ENCODE peak calls at places on chromosomes 12 and 14, in seven cellular contexts. One of them, this sample, is unnamed.

GRCh38 chr14:98144964-98145363 is 1127.0 kb downstream of the BCL11B start:
- DNase-seq in upper lobe of right lung: no peak
- DNase-seq in IMR-90: no peak
- DNase-seq in thoracic aorta: no peak
- DNase-seq in CD4-positive, alpha-beta memory T cell: no peak
- DNase-seq in body of pancreas: no peak
- DNase-seq in effector memory CD4-positive, alpha-beta T cell: no peak
- DNase-seq in this sample: no peak

GRCh38 chr12:53743277-53744129 is 8.3 kb downstream of the CISTR start:
- DNase-seq in upper lobe of right lung: peak; percentile 69
- DNase-seq in IMR-90: peak; percentile 48
- DNase-seq in thoracic aorta: no peak
- DNase-seq in CD4-positive, alpha-beta memory T cell: peak; percentile 66
- DNase-seq in body of pancreas: peak; percentile 56
- DNase-seq in effector memory CD4-positive, alpha-beta T cell: peak; percentile 49
- DNase-seq in this sample: no peak

GRCh38 chr14:92951912-92952471 is 29.0 kb downstream of the CHGA start:
- DNase-seq in upper lobe of right lung: peak; percentile 89
- DNase-seq in IMR-90: peak; percentile 48
- DNase-seq in thoracic aorta: peak; percentile 36
- DNase-seq in CD4-positive, alpha-beta memory T cell: peak; percentile 71
- DNase-seq in body of pancreas: peak; percentile 78
- DNase-seq in effector memory CD4-positive, alpha-beta T cell: peak; percentile 61
- DNase-seq in this sample: no peak

GRCh38 chr14:24322672-24323071 is 11.4 kb downstream of the LTB4R start:
- DNase-seq in upper lobe of right lung: no peak
- DNase-seq in IMR-90: no peak
- DNase-seq in thoracic aorta: no peak
- DNase-seq in CD4-positive, alpha-beta memory T cell: no peak
- DNase-seq in body of pancreas: no peak
- DNase-seq in effector memory CD4-positive, alpha-beta T cell: no peak
- DNase-seq in this sample: no peak

GRCh38 chr14:59787045-59787674 is 83.4 kb downstream of the RTN1 start:
- DNase-seq in upper lobe of right lung: no peak
- DNase-seq in IMR-90: no peak
- DNase-seq in thoracic aorta: no peak
- DNase-seq in CD4-positive, alpha-beta memory T cell: no peak
- DNase-seq in body of pancreas: no peak
- DNase-seq in effector memory CD4-positive, alpha-beta T cell: no peak
- DNase-seq in this sample: no peak

GRCh38 chr14:74698894-74699293 is 14.0 kb downstream of the AREL1 start:
- DNase-seq in upper lobe of right lung: no peak
- DNase-seq in IMR-90: no peak
- DNase-seq in thoracic aorta: no peak
- DNase-seq in CD4-positive, alpha-beta memory T cell: no peak
- DNase-seq in body of pancreas: no peak
- DNase-seq in effector memory CD4-positive, alpha-beta T cell: no peak
- DNase-seq in this sample: no peak

GRCh38 chr12:59600174-59600573 is 4.3 kb downstream of the SLC16A7 start:
- DNase-seq in upper lobe of right lung: no peak
- DNase-seq in IMR-90: peak; percentile 8
- DNase-seq in thoracic aorta: no peak
- DNase-seq in CD4-positive, alpha-beta memory T cell: no peak
- DNase-seq in body of pancreas: no peak
- DNase-seq in effector memory CD4-positive, alpha-beta T cell: no peak
- DNase-seq in this sample: no peak

GRCh38 chr12:101044512-101045074 is 165.4 kb downstream of the SLC5A8 start:
- DNase-seq in upper lobe of right lung: no peak
- DNase-seq in IMR-90: no peak
- DNase-seq in thoracic aorta: no peak
- DNase-seq in CD4-positive, alpha-beta memory T cell: no peak
- DNase-seq in body of pancreas: no peak
- DNase-seq in effector memory CD4-positive, alpha-beta T cell: no peak
- DNase-seq in this sample: no peak

GRCh38 chr12:9794484-9795063 is 32.7 kb upstream of the KLRF1 start:
- DNase-seq in upper lobe of right lung: no peak
- DNase-seq in IMR-90: no peak
- DNase-seq in thoracic aorta: no peak
- DNase-seq in CD4-positive, alpha-beta memory T cell: no peak
- DNase-seq in body of pancreas: no peak
- DNase-seq in effector memory CD4-positive, alpha-beta T cell: no peak
- DNase-seq in this sample: no peak

GRCh38 chr12:77941396-77941795 is 110.7 kb downstream of the NAV3 start:
- DNase-seq in upper lobe of right lung: no peak
- DNase-seq in IMR-90: no peak
- DNase-seq in thoracic aorta: no peak
- DNase-seq in CD4-positive, alpha-beta memory T cell: no peak
- DNase-seq in body of pancreas: no peak
- DNase-seq in effector memory CD4-positive, alpha-beta T cell: no peak
- DNase-seq in this sample: no peak

GRCh38 chr12:2924019-2924418 is 33.3 kb downstream of the TULP3 start:
- DNase-seq in upper lobe of right lung: no peak
- DNase-seq in IMR-90: peak; percentile 68
- DNase-seq in thoracic aorta: no peak
- DNase-seq in CD4-positive, alpha-beta memory T cell: no peak
- DNase-seq in body of pancreas: no peak
- DNase-seq in effector memory CD4-positive, alpha-beta T cell: no peak
- DNase-seq in this sample: no peak

GRCh38 chr12:67648306-67649164 is at the start of gene DYRK2:
- DNase-seq in upper lobe of right lung: peak; percentile 87
- DNase-seq in IMR-90: peak; percentile 74
- DNase-seq in thoracic aorta: peak; percentile 25
- DNase-seq in CD4-positive, alpha-beta memory T cell: peak; percentile 77
- DNase-seq in body of pancreas: peak; percentile 79
- DNase-seq in effector memory CD4-positive, alpha-beta T cell: peak; percentile 66
- DNase-seq in this sample: no peak

GRCh38 chr12:124497658-124498057 is 69.8 kb downstream of the NCOR2 start:
- DNase-seq in upper lobe of right lung: no peak
- DNase-seq in IMR-90: peak; percentile 96
- DNase-seq in thoracic aorta: peak; percentile 64
- DNase-seq in CD4-positive, alpha-beta memory T cell: no peak
- DNase-seq in body of pancreas: peak; percentile 87
- DNase-seq in effector memory CD4-positive, alpha-beta T cell: no peak
- DNase-seq in this sample: no peak

GRCh38 chr14:48805315-48805714 is 780.9 kb downstream of the RPS29 start:
- DNase-seq in upper lobe of right lung: no peak
- DNase-seq in IMR-90: no peak
- DNase-seq in thoracic aorta: no peak
- DNase-seq in CD4-positive, alpha-beta memory T cell: no peak
- DNase-seq in body of pancreas: no peak
- DNase-seq in effector memory CD4-positive, alpha-beta T cell: no peak
- DNase-seq in this sample: no peak

GRCh38 chr12:85872497-85873091 is 1.5 kb upstream of the NTS start:
- DNase-seq in upper lobe of right lung: no peak
- DNase-seq in IMR-90: peak; percentile 64
- DNase-seq in thoracic aorta: no peak
- DNase-seq in CD4-positive, alpha-beta memory T cell: peak; percentile 6
- DNase-seq in body of pancreas: no peak
- DNase-seq in effector memory CD4-positive, alpha-beta T cell: no peak
- DNase-seq in this sample: no peak

GRCh38 chr12:79058342-79058741 is 193.8 kb downstream of the SYT1 start:
- DNase-seq in upper lobe of right lung: no peak
- DNase-seq in IMR-90: peak; percentile 46
- DNase-seq in thoracic aorta: no peak
- DNase-seq in CD4-positive, alpha-beta memory T cell: no peak
- DNase-seq in body of pancreas: no peak
- DNase-seq in effector memory CD4-positive, alpha-beta T cell: no peak
- DNase-seq in this sample: no peak

GRCh38 chr14:54291491-54292191 is 105.2 kb upstream of the CDKN3 start:
- DNase-seq in upper lobe of right lung: no peak
- DNase-seq in IMR-90: no peak
- DNase-seq in thoracic aorta: no peak
- DNase-seq in CD4-positive, alpha-beta memory T cell: no peak
- DNase-seq in body of pancreas: no peak
- DNase-seq in effector memory CD4-positive, alpha-beta T cell: no peak
- DNase-seq in this sample: no peak

GRCh38 chr12:3170423-3171194 is 93.4 kb downstream of the TSPAN9 start:
- DNase-seq in upper lobe of right lung: no peak
- DNase-seq in IMR-90: peak; percentile 97
- DNase-seq in thoracic aorta: no peak
- DNase-seq in CD4-positive, alpha-beta memory T cell: no peak
- DNase-seq in body of pancreas: no peak
- DNase-seq in effector memory CD4-positive, alpha-beta T cell: no peak
- DNase-seq in this sample: no peak

GRCh38 chr12:119075918-119076317 is 94.6 kb downstream of the SRRM4 start:
- DNase-seq in upper lobe of right lung: no peak
- DNase-seq in IMR-90: no peak
- DNase-seq in thoracic aorta: no peak
- DNase-seq in CD4-positive, alpha-beta memory T cell: no peak
- DNase-seq in body of pancreas: no peak
- DNase-seq in effector memory CD4-positive, alpha-beta T cell: no peak
- DNase-seq in this sample: no peak

GRCh38 chr14:45089813-45090212 is 5.9 kb downstream of the PRPF39 start:
- DNase-seq in upper lobe of right lung: no peak
- DNase-seq in IMR-90: peak; percentile 61
- DNase-seq in thoracic aorta: no peak
- DNase-seq in CD4-positive, alpha-beta memory T cell: no peak
- DNase-seq in body of pancreas: no peak
- DNase-seq in effector memory CD4-positive, alpha-beta T cell: no peak
- DNase-seq in this sample: no peak

GRCh38 chr14:89303452-89304435 is 113.3 kb downstream of the FOXN3 start:
- DNase-seq in upper lobe of right lung: peak; percentile 73
- DNase-seq in IMR-90: peak; percentile 95
- DNase-seq in thoracic aorta: peak; percentile 28
- DNase-seq in CD4-positive, alpha-beta memory T cell: no peak
- DNase-seq in body of pancreas: peak; percentile 29
- DNase-seq in effector memory CD4-positive, alpha-beta T cell: no peak
- DNase-seq in this sample: peak; percentile 90

GRCh38 chr14:69400154-69400553 is 1.7 kb downstream of the SLC39A9 start:
- DNase-seq in upper lobe of right lung: no peak
- DNase-seq in IMR-90: no peak
- DNase-seq in thoracic aorta: no peak
- DNase-seq in CD4-positive, alpha-beta memory T cell: no peak
- DNase-seq in body of pancreas: no peak
- DNase-seq in effector memory CD4-positive, alpha-beta T cell: no peak
- DNase-seq in this sample: no peak

DNA sequence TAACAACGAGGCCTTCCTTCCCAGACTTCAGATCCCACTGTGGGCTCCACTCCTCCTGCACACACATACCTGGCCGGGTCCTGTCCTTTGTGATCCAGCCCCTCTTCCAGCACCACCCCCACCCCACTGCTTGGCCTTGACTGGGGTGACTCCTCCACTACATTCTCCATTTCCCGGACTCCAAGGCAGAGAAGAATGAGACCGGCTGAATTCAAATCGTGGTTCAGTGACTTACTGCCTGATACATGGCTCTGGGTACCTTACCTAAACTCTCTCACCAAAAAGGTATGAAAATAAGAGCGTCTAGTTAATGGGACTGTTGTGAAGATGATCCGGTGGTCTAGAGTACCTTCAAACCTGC is 1.7 kb upstream of the ZBTB42 start:
- DNase-seq in upper lobe of right lung: no peak
- DNase-seq in IMR-90: no peak
- DNase-seq in thoracic aorta: no peak
- DNase-seq in CD4-positive, alpha-beta memory T cell: no peak
- DNase-seq in body of pancreas: no peak
- DNase-seq in effector memory CD4-positive, alpha-beta T cell: no peak
- DNase-seq in this sample: no peak
- H3K4me1 ChIP-seq in upper lobe of right lung: peaks cover 47% of the 10 kb centered on the region
- H3K4me1 ChIP-seq in IMR-90: peaks cover 19% of the 10 kb centered on the region
- H3K4me1 ChIP-seq in thoracic aorta: peaks cover 13% of the 10 kb centered on the region
- H3K4me1 ChIP-seq in CD4-positive, alpha-beta memory T cell: peaks cover 44% of the 10 kb centered on the region
- H3K4me1 ChIP-seq in body of pancreas: peaks cover 70% of the 10 kb centered on the region
- H3K4me1 ChIP-seq in effector memory CD4-positive, alpha-beta T cell: peaks cover 34% of the 10 kb centered on the region
- H3K4me1 ChIP-seq in this sample: peaks cover 38% of the 10 kb centered on the region

DNA sequence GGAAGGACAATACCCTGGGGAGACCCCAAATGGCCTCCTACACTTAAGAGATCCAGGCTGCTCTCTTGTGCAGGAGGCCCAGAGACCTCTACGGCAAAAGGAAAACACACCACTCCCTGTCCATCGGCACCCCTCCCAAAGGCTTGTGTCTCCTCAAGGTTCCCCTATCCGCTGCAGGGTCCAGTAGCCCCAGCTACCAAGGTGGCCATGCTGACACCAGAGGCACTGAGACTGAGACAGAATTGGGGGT is 631 bp downstream of the DDIT3 start:
- DNase-seq in upper lobe of right lung: no peak
- DNase-seq in IMR-90: no peak
- DNase-seq in thoracic aorta: no peak
- DNase-seq in CD4-positive, alpha-beta memory T cell: no peak
- DNase-seq in body of pancreas: no peak
- DNase-seq in effector memory CD4-positive, alpha-beta T cell: no peak
- DNase-seq in this sample: peak; percentile 94
- H3K4me1 ChIP-seq in upper lobe of right lung: peaks cover 51% of the 10 kb centered on the region
- H3K4me1 ChIP-seq in IMR-90: peaks cover 21% of the 10 kb centered on the region
- H3K4me1 ChIP-seq in thoracic aorta: peaks cover 42% of the 10 kb centered on the region
- H3K4me1 ChIP-seq in CD4-positive, alpha-beta memory T cell: peaks cover 59% of the 10 kb centered on the region
- H3K4me1 ChIP-seq in body of pancreas: peaks cover 71% of the 10 kb centered on the region
- H3K4me1 ChIP-seq in effector memory CD4-positive, alpha-beta T cell: peaks cover 39% of the 10 kb centered on the region
- H3K4me1 ChIP-seq in this sample: peaks cover 62% of the 10 kb centered on the region

DNA sequence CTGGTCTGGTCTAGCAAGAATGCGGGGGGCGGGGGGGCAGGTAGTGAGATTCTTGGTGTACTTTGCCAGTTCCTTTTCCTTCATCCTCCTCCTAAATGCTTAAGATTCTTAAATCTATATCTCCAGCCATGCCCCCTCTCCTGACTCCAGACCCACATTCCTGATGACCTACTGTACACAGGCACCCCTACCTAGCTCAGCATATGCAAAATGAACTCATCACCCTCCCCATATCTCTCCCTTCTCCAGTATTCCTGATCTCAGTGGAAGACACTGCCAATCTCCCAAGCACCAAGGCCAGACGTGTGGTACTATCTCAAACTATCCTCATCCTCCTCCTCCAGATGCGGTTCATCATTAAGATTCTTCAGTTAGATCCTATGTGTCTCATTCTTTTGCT is 215.8 kb downstream of the SPTSSA start:
- DNase-seq in upper lobe of right lung: no peak
- DNase-seq in IMR-90: no peak
- DNase-seq in thoracic aorta: no peak
- DNase-seq in CD4-positive, alpha-beta memory T cell: no peak
- DNase-seq in body of pancreas: no peak
- DNase-seq in effector memory CD4-positive, alpha-beta T cell: no peak
- DNase-seq in this sample: no peak
- H3K4me1 ChIP-seq in upper lobe of right lung: no peaks in the 10 kb centered on the region
- H3K4me1 ChIP-seq in IMR-90: no peaks in the 10 kb centered on the region
- H3K4me1 ChIP-seq in thoracic aorta: no peaks in the 10 kb centered on the region
- H3K4me1 ChIP-seq in CD4-positive, alpha-beta memory T cell: no peaks in the 10 kb centered on the region
- H3K4me1 ChIP-seq in body of pancreas: no peaks in the 10 kb centered on the region
- H3K4me1 ChIP-seq in effector memory CD4-positive, alpha-beta T cell: no peaks in the 10 kb centered on the region
- H3K4me1 ChIP-seq in this sample: no peaks in the 10 kb centered on the region

GRCh38 chr12:122981587-122982493 is 1.4 kb downstream of the ARL6IP4 start:
- DNase-seq in upper lobe of right lung: no peak
- DNase-seq in IMR-90: no peak
- DNase-seq in thoracic aorta: no peak
- DNase-seq in CD4-positive, alpha-beta memory T cell: no peak
- DNase-seq in body of pancreas: peak; percentile 11
- DNase-seq in effector memory CD4-positive, alpha-beta T cell: no peak
- DNase-seq in this sample: no peak
- H3K4me1 ChIP-seq in upper lobe of right lung: peaks cover 60% of the 10 kb centered on the region
- H3K4me1 ChIP-seq in IMR-90: peaks cover 27% of the 10 kb centered on the region
- H3K4me1 ChIP-seq in thoracic aorta: peaks cover 44% of the 10 kb centered on the region
- H3K4me1 ChIP-seq in CD4-positive, alpha-beta memory T cell: peaks cover 63% of the 10 kb centered on the region
- H3K4me1 ChIP-seq in body of pancreas: peaks cover 79% of the 10 kb centered on the region
- H3K4me1 ChIP-seq in effector memory CD4-positive, alpha-beta T cell: peaks cover 35% of the 10 kb centered on the region
- H3K4me1 ChIP-seq in this sample: peaks cover 79% of the 10 kb centered on the region

This sample was measured in vagina.